ENCODE peak calls at places on chromosomes 6 and 20, in nine cellular contexts. Q, O, B, W, C, D, P, K and Y are unnamed samples.

GRCh38 chr20:49184691-49185070 is 3.5 kb downstream of the STAU1 start:
- DNase-seq in Q (no peak), O (no peak), B (no peak), W (no peak), C (no peak), D (no peak), P (no peak), K (no peak), Y (no peak)

GRCh38 chr20:36773123-36773547 is 428 bp downstream of the DSN1 start:
- DNase-seq in Q (no peak), O (no peak), B (no peak), W (peak), C (peak), D (no peak), P (no peak), K (no peak), Y (peak)

GRCh38 chr6:43488667-43489276 is 11.4 kb downstream of the TJAP1 start:
- DNase-seq in Q (peak), O (no peak), B (no peak), W (no peak), C (no peak), D (no peak), P (no peak), K (no peak), Y (no peak)

GRCh38 chr6:88908598-88909548 is 54.5 kb downstream of the RNGTT start:
- DNase-seq in Q (no peak), O (no peak), B (no peak), W (no peak), C (no peak), D (no peak), P (no peak), K (no peak), Y (no peak)

GRCh38 chr20:10573273-10573950 is 100.4 kb downstream of the JAG1 start:
- DNase-seq in Q (peak), O (no peak), B (no peak), W (peak), C (peak), D (no peak), P (no peak), K (no peak), Y (no peak)

GRCh38 chr6:136921936-136922679 is at the start of gene SLC35D3:
- DNase-seq in Q (no peak), O (no peak), B (no peak), W (no peak), C (no peak), D (peak), P (no peak), K (peak), Y (peak)

GRCh38 chr6:47680056-47680455 is 18.3 kb upstream of the ADGRF4 start:
- DNase-seq in Q (no peak), O (no peak), B (no peak), W (no peak), C (no peak), D (no peak), P (no peak), K (no peak), Y (no peak)

GRCh38 chr20:22768779-22769178 is 184.4 kb upstream of the FOXA2 start:
- DNase-seq in Q (peak), O (no peak), B (no peak), W (no peak), C (no peak), D (no peak), P (no peak), K (no peak), Y (no peak)

GRCh38 chr6:145028144-145028818 is 707.0 kb downstream of the EPM2A start:
- DNase-seq in Q (peak), O (peak), B (no peak), W (peak), C (peak), D (peak), P (no peak), K (no peak), Y (no peak)

GRCh38 chr6:10219510-10219909 is 195.4 kb downstream of the TFAP2A start:
- DNase-seq in Q (no peak), O (no peak), B (no peak), W (no peak), C (no peak), D (no peak), P (no peak), K (no peak), Y (no peak)

GRCh38 chr6:80331522-80331921 is 225.1 kb downstream of the BCKDHB start:
- DNase-seq in Q (no peak), O (no peak), B (no peak), W (no peak), C (no peak), D (no peak), P (no peak), K (no peak), Y (no peak)